ENCODE peak calls at places on chromosome 21, in seven cellular contexts. R is mesendoderm, P is IMR-90, K is neuronal stem cell, Y is H1, O is mesenchymal stem cell, M is trophoblast cell. G is an unnamed sample.

GRCh38 chr21:37210799-37211198 is 56.3 kb downstream of the VPS26C start:
- DNase-seq in R (no peak), P (no peak), K (no peak), Y (no peak), O (no peak), M (no peak), G (no peak)

GRCh38 chr21:17560377-17560776 is 47.5 kb downstream of the CXADR start:
- DNase-seq in R (no peak), P (peak; percentile 4), K (no peak), Y (no peak), O (no peak), M (no peak), G (no peak)

GRCh38 chr21:17590443-17590842 is 22.3 kb downstream of the BTG3 start:
- DNase-seq in R (no peak), P (peak; percentile 54), K (no peak), Y (no peak), O (no peak), M (no peak), G (no peak)

GRCh38 chr21:25243809-25244208 is 363.5 kb downstream of the MRPL39 start:
- DNase-seq in R (no peak), P (no peak), K (no peak), Y (no peak), O (no peak), M (no peak), G (no peak)

GRCh38 chr21:38349111-38349746 is 92.4 kb downstream of the KCNJ15 start:
- DNase-seq in R (no peak), P (peak; percentile 6), K (no peak), Y (no peak), O (no peak), M (no peak), G (no peak)

GRCh38 chr21:30831194-30831765 is 1.7 kb upstream of the KRTAP7-1 start:
- DNase-seq in R (peak; percentile 85), P (no peak), K (peak; percentile 8), Y (peak; percentile 77), O (no peak), M (no peak), G (peak; percentile 53)

GRCh38 chr21:46116189-46116845 is 18.4 kb downstream of the COL6A2 start:
- DNase-seq in R (no peak), P (no peak), K (no peak), Y (peak; percentile 38), O (no peak), M (no peak), G (peak; percentile 23)

GRCh38 chr21:46002841-46003574 is 21.4 kb downstream of the COL6A1 start:
- DNase-seq in R (no peak), P (no peak), K (no peak), Y (peak; percentile 43), O (no peak), M (no peak), G (peak; percentile 25)

GRCh38 chr21:14866859-14867560 is 197.8 kb downstream of the NRIP1 start:
- DNase-seq in R (no peak), P (no peak), K (no peak), Y (no peak), O (no peak), M (no peak), G (no peak)
- H2BK5ac ChIP-seq in R (no peak overlapping the region), P (peak overlapping the region; percentile 15), K (no peak overlapping the region), Y (no peak overlapping the region), O (no peak overlapping the region), M (peak overlapping the region; percentile 83), G (no peak overlapping the region)

DNA sequence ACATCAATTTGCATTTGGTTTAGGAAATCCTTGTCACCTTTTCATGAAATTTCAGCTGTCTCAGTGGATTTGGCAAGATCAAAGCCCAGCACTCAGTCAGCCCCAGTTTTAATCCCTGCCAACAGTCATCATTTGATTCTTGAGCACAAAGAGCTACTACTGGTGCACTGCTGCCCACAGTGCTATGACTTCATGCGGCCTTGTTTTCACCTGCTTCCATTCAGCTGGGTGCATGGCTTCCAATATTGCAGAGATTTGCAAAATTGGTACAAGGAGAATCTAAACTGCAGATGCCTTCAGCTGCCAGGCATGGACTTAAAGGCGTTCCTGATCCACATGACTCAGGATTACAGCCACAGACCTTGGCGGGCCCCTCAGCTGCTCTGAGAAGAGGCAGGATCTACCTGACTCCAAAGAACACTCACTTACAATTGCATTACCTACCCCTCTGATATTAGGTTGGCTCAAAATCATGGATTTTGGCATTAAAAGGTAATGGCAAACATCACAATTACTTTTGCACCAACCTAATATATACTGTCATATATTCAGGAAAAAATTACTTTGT is 259.1 kb downstream of the DSCAM start:
- DNase-seq in R (peak; percentile 35), P (no peak), K (peak; percentile 0), Y (no peak), O (no peak), M (no peak), G (no peak)
- H3K27me3 ChIP-seq in R (no peaks in the 10 kb centered on the region), P (no peaks in the 10 kb centered on the region), K (no peaks in the 10 kb centered on the region), Y (no peaks in the 10 kb centered on the region), O (no peaks in the 10 kb centered on the region), M (no peaks in the 10 kb centered on the region), G (no peaks in the 10 kb centered on the region)

GRCh38 chr21:34882719-34883131 is 166.4 kb downstream of the RUNX1 start:
- DNase-seq in R (no peak), P (no peak), K (no peak), Y (no peak), O (no peak), M (no peak), G (no peak)

GRCh38 chr21:34883501-34884271 is 165.4 kb downstream of the RUNX1 start:
- DNase-seq in R (no peak), P (no peak), K (no peak), Y (no peak), O (no peak), M (no peak), G (no peak)

GRCh38 chr21:34880401-34880800 is 168.7 kb downstream of the RUNX1 start:
- DNase-seq in R (no peak), P (no peak), K (no peak), Y (no peak), O (peak; percentile 6), M (peak; percentile 77), G (no peak)

GRCh38 chr21:34881421-34881820 is 167.7 kb downstream of the RUNX1 start:
- DNase-seq in R (no peak), P (peak; percentile 84), K (no peak), Y (no peak), O (peak; percentile 65), M (no peak), G (no peak)

GRCh38 chr21:34881894-34882371 is 167.2 kb downstream of the RUNX1 start:
- DNase-seq in R (no peak), P (peak; percentile 92), K (no peak), Y (no peak), O (peak; percentile 79), M (peak; percentile 46), G (no peak)
- H3K4me1 ChIP-seq in R (peaks cover 2% of the 10 kb centered on the region), P (peaks cover 13% of the 10 kb centered on the region), K (no peaks in the 10 kb centered on the region), Y (peaks cover 2% of the 10 kb centered on the region), O (peaks cover 5% of the 10 kb centered on the region), M (no peaks in the 10 kb centered on the region), G (no peaks in the 10 kb centered on the region)

DNA sequence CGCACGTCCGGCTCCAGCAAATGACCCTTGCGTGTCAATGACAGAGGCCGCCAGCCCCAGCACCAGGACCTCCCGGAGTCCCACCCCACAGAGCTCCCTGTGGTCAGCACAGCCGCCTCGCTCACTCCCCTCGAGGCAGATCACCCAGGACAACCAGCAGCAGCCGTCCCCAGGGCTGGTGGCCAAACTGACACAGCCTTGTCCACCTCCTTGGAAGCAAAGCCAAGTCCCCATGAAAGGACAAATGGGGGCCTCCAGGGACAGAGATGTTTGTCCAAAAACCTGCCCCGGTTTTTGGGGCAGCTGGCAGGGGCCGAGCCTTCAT is 2.1 kb downstream of the KRTAP10-10 start:
- DNase-seq in R (no peak), P (no peak), K (no peak), Y (no peak), O (no peak), M (no peak), G (no peak)
- H2BK5ac ChIP-seq in R (no peak overlapping the region), P (no peak overlapping the region), K (peak overlapping the region; percentile 31), Y (no peak overlapping the region), O (no peak overlapping the region), M (no peak overlapping the region), G (no peak overlapping the region)

GRCh38 chr21:42541618-42542017 is 28.0 kb downstream of the SLC37A1 start:
- DNase-seq in R (no peak), P (no peak), K (no peak), Y (no peak), O (no peak), M (no peak), G (no peak)

GRCh38 chr21:42542196-42542595 is 28.5 kb downstream of the SLC37A1 start:
- DNase-seq in R (no peak), P (no peak), K (no peak), Y (no peak), O (no peak), M (no peak), G (no peak)

GRCh38 chr21:42540396-42540795 is 26.7 kb downstream of the SLC37A1 start:
- DNase-seq in R (no peak), P (no peak), K (no peak), Y (no peak), O (no peak), M (no peak), G (no peak)

GRCh38 chr21:42539931-42540343 is 26.3 kb downstream of the SLC37A1 start:
- DNase-seq in R (peak; percentile 46), P (no peak), K (no peak), Y (peak; percentile 70), O (no peak), M (no peak), G (peak; percentile 60)

GRCh38 chr21:42541174-42541573 is 27.5 kb downstream of the SLC37A1 start:
- DNase-seq in R (no peak), P (no peak), K (no peak), Y (no peak), O (no peak), M (no peak), G (no peak)
- H3K27me3 ChIP-seq in R (no peaks in the 10 kb centered on the region), P (peaks cover 13% of the 10 kb centered on the region), K (no peaks in the 10 kb centered on the region), Y (no peaks in the 10 kb centered on the region), O (no peaks in the 10 kb centered on the region), M (no peaks in the 10 kb centered on the region), G (no peaks in the 10 kb centered on the region)

GRCh38 chr21:44999428-44999971 is 59.7 kb downstream of the SLX9 start:
- DNase-seq in R (no peak), P (no peak), K (no peak), Y (no peak), O (no peak), M (no peak), G (no peak)

GRCh38 chr21:45002381-45003204 is 62.8 kb downstream of the SLX9 start:
- DNase-seq in R (no peak), P (no peak), K (no peak), Y (no peak), O (no peak), M (no peak), G (no peak)

GRCh38 chr21:44999972-45000636 is 60.3 kb downstream of the SLX9 start:
- DNase-seq in R (no peak), P (no peak), K (no peak), Y (no peak), O (no peak), M (peak; percentile 19), G (no peak)

GRCh38 chr21:45000637-45001133 is 60.9 kb downstream of the SLX9 start:
- DNase-seq in R (no peak), P (no peak), K (no peak), Y (no peak), O (no peak), M (no peak), G (no peak)

GRCh38 chr21:45001134-45002095 is 61.6 kb downstream of the SLX9 start:
- DNase-seq in R (no peak), P (peak; percentile 65), K (no peak), Y (no peak), O (no peak), M (no peak), G (no peak)
- H3K4me1 ChIP-seq in R (no peaks in the 10 kb centered on the region), P (peaks cover 3% of the 10 kb centered on the region), K (peaks cover 10% of the 10 kb centered on the region), Y (peaks cover 3% of the 10 kb centered on the region), O (peaks cover 12% of the 10 kb centered on the region), M (peaks cover 2% of the 10 kb centered on the region), G (no peaks in the 10 kb centered on the region)

GRCh38 chr21:34177919-34178567 is 104.7 kb downstream of the MRPS6 start:
- DNase-seq in R (no peak), P (no peak), K (no peak), Y (no peak), O (no peak), M (no peak), G (no peak)
- H2BK5ac ChIP-seq in R (no peak overlapping the region), P (no peak overlapping the region), K (no peak overlapping the region), Y (no peak overlapping the region), O (no peak overlapping the region), M (no peak overlapping the region), G (no peak overlapping the region)